ENCODE peak calls at places on chromosomes 5 and 9, in nine cellular contexts. One of them, this sample, is unnamed.

GRCh38 chr9:94554439-94555331 is at the start of gene PCAT7:
- DNase-seq in cardiac muscle cell: peak
- DNase-seq in CD8-positive, alpha-beta T cell: no peak
- DNase-seq in Caco-2: peak
- DNase-seq in NB4: peak
- DNase-seq in vagina: no peak
- DNase-seq in nephron progenitor cell: peak
- DNase-seq in OCI-LY7: peak
- DNase-seq in stomach: peak
- DNase-seq in this sample: peak

GRCh38 chr5:126597156-126597555 is 2.1 kb upstream of the ALDH7A1 start:
- DNase-seq in cardiac muscle cell: peak
- DNase-seq in CD8-positive, alpha-beta T cell: no peak
- DNase-seq in Caco-2: no peak
- DNase-seq in NB4: peak
- DNase-seq in vagina: no peak
- DNase-seq in nephron progenitor cell: no peak
- DNase-seq in OCI-LY7: no peak
- DNase-seq in stomach: no peak
- DNase-seq in this sample: no peak

GRCh38 chr9:37036237-37037136 is 2.4 kb upstream of the PAX5 start:
- DNase-seq in cardiac muscle cell: peak
- DNase-seq in CD8-positive, alpha-beta T cell: peak
- DNase-seq in Caco-2: no peak
- DNase-seq in NB4: peak
- DNase-seq in vagina: no peak
- DNase-seq in nephron progenitor cell: peak
- DNase-seq in OCI-LY7: peak
- DNase-seq in stomach: peak
- DNase-seq in this sample: peak

GRCh38 chr9:135857843-135858242 is 49.5 kb downstream of the CAMSAP1 start:
- DNase-seq in cardiac muscle cell: no peak
- DNase-seq in CD8-positive, alpha-beta T cell: no peak
- DNase-seq in Caco-2: no peak
- DNase-seq in NB4: no peak
- DNase-seq in vagina: no peak
- DNase-seq in nephron progenitor cell: no peak
- DNase-seq in OCI-LY7: no peak
- DNase-seq in stomach: no peak
- DNase-seq in this sample: no peak

GRCh38 chr9:124716795-124717194 is 54.3 kb downstream of the NR6A1 start:
- DNase-seq in cardiac muscle cell: no peak
- DNase-seq in CD8-positive, alpha-beta T cell: no peak
- DNase-seq in Caco-2: no peak
- DNase-seq in NB4: no peak
- DNase-seq in vagina: no peak
- DNase-seq in nephron progenitor cell: no peak
- DNase-seq in OCI-LY7: no peak
- DNase-seq in stomach: no peak
- DNase-seq in this sample: no peak

GRCh38 chr9:127021664-127022337 is 100.6 kb downstream of the ANGPTL2 start:
- DNase-seq in cardiac muscle cell: peak
- DNase-seq in CD8-positive, alpha-beta T cell: no peak
- DNase-seq in Caco-2: no peak
- DNase-seq in NB4: no peak
- DNase-seq in vagina: peak
- DNase-seq in nephron progenitor cell: peak
- DNase-seq in OCI-LY7: no peak
- DNase-seq in stomach: peak
- DNase-seq in this sample: no peak

GRCh38 chr5:67817652-67818051 is 397.9 kb upstream of the PIK3R1 start:
- DNase-seq in cardiac muscle cell: no peak
- DNase-seq in CD8-positive, alpha-beta T cell: no peak
- DNase-seq in Caco-2: no peak
- DNase-seq in NB4: no peak
- DNase-seq in vagina: no peak
- DNase-seq in nephron progenitor cell: no peak
- DNase-seq in OCI-LY7: no peak
- DNase-seq in stomach: no peak
- DNase-seq in this sample: no peak

GRCh38 chr9:132552041-132552440 is 30.4 kb upstream of the BARHL1 start:
- DNase-seq in cardiac muscle cell: no peak
- DNase-seq in CD8-positive, alpha-beta T cell: no peak
- DNase-seq in Caco-2: no peak
- DNase-seq in NB4: no peak
- DNase-seq in vagina: no peak
- DNase-seq in nephron progenitor cell: no peak
- DNase-seq in OCI-LY7: no peak
- DNase-seq in stomach: no peak
- DNase-seq in this sample: no peak

GRCh38 chr9:108924436-108924835 is 9.5 kb downstream of the ELP1 start:
- DNase-seq in cardiac muscle cell: no peak
- DNase-seq in CD8-positive, alpha-beta T cell: no peak
- DNase-seq in Caco-2: no peak
- DNase-seq in NB4: no peak
- DNase-seq in vagina: no peak
- DNase-seq in nephron progenitor cell: no peak
- DNase-seq in OCI-LY7: no peak
- DNase-seq in stomach: no peak
- DNase-seq in this sample: no peak

GRCh38 chr5:83877911-83878706 is 157.5 kb upstream of the HAPLN1 start:
- DNase-seq in cardiac muscle cell: peak
- DNase-seq in CD8-positive, alpha-beta T cell: no peak
- DNase-seq in Caco-2: no peak
- DNase-seq in NB4: no peak
- DNase-seq in vagina: no peak
- DNase-seq in nephron progenitor cell: no peak
- DNase-seq in OCI-LY7: no peak
- DNase-seq in stomach: no peak
- DNase-seq in this sample: no peak

GRCh38 chr9:104772707-104773106 is 8.8 kb downstream of the NIPSNAP3B start:
- DNase-seq in cardiac muscle cell: peak
- DNase-seq in CD8-positive, alpha-beta T cell: no peak
- DNase-seq in Caco-2: no peak
- DNase-seq in NB4: peak
- DNase-seq in vagina: no peak
- DNase-seq in nephron progenitor cell: no peak
- DNase-seq in OCI-LY7: peak
- DNase-seq in stomach: no peak
- DNase-seq in this sample: no peak

GRCh38 chr5:13771011-13771571 is 173.4 kb downstream of the DNAH5 start:
- DNase-seq in cardiac muscle cell: no peak
- DNase-seq in CD8-positive, alpha-beta T cell: no peak
- DNase-seq in Caco-2: no peak
- DNase-seq in NB4: no peak
- DNase-seq in vagina: no peak
- DNase-seq in nephron progenitor cell: no peak
- DNase-seq in OCI-LY7: no peak
- DNase-seq in stomach: no peak
- DNase-seq in this sample: no peak

GRCh38 chr9:7237473-7238243 is 479.9 kb downstream of the KDM4C start:
- DNase-seq in cardiac muscle cell: peak
- DNase-seq in CD8-positive, alpha-beta T cell: no peak
- DNase-seq in Caco-2: peak
- DNase-seq in NB4: peak
- DNase-seq in vagina: no peak
- DNase-seq in nephron progenitor cell: no peak
- DNase-seq in OCI-LY7: no peak
- DNase-seq in stomach: no peak
- DNase-seq in this sample: no peak

GRCh38 chr9:38284768-38285080 is 107.8 kb upstream of the ALDH1B1 start:
- DNase-seq in cardiac muscle cell: no peak
- DNase-seq in CD8-positive, alpha-beta T cell: no peak
- DNase-seq in Caco-2: no peak
- DNase-seq in NB4: no peak
- DNase-seq in vagina: peak
- DNase-seq in nephron progenitor cell: peak
- DNase-seq in OCI-LY7: no peak
- DNase-seq in stomach: no peak
- DNase-seq in this sample: no peak

GRCh38 chr5:88776692-88777091 is 106.3 kb downstream of the MEF2C start:
- DNase-seq in cardiac muscle cell: no peak
- DNase-seq in CD8-positive, alpha-beta T cell: no peak
- DNase-seq in Caco-2: no peak
- DNase-seq in NB4: no peak
- DNase-seq in vagina: no peak
- DNase-seq in nephron progenitor cell: no peak
- DNase-seq in OCI-LY7: no peak
- DNase-seq in stomach: no peak
- DNase-seq in this sample: no peak

GRCh38 chr5:116176124-116176523 is 91.3 kb downstream of the COMMD10 start:
- DNase-seq in cardiac muscle cell: no peak
- DNase-seq in CD8-positive, alpha-beta T cell: no peak
- DNase-seq in Caco-2: no peak
- DNase-seq in NB4: no peak
- DNase-seq in vagina: no peak
- DNase-seq in nephron progenitor cell: no peak
- DNase-seq in OCI-LY7: no peak
- DNase-seq in stomach: no peak
- DNase-seq in this sample: no peak

GRCh38 chr5:122937914-122938313 is 92.5 kb downstream of the SNX24 start:
- DNase-seq in cardiac muscle cell: peak
- DNase-seq in CD8-positive, alpha-beta T cell: no peak
- DNase-seq in Caco-2: no peak
- DNase-seq in NB4: no peak
- DNase-seq in vagina: no peak
- DNase-seq in nephron progenitor cell: no peak
- DNase-seq in OCI-LY7: no peak
- DNase-seq in stomach: peak
- DNase-seq in this sample: no peak

GRCh38 chr5:180618830-180619562 is 27.7 kb upstream of the SCGB3A1 start:
- DNase-seq in cardiac muscle cell: peak
- DNase-seq in CD8-positive, alpha-beta T cell: peak
- DNase-seq in Caco-2: no peak
- DNase-seq in NB4: no peak
- DNase-seq in vagina: no peak
- DNase-seq in nephron progenitor cell: peak
- DNase-seq in OCI-LY7: no peak
- DNase-seq in stomach: no peak
- DNase-seq in this sample: peak

GRCh38 chr5:170397059-170397458 is 7.9 kb upstream of the KCNMB1 start:
- DNase-seq in cardiac muscle cell: no peak
- DNase-seq in CD8-positive, alpha-beta T cell: no peak
- DNase-seq in Caco-2: no peak
- DNase-seq in NB4: no peak
- DNase-seq in vagina: no peak
- DNase-seq in nephron progenitor cell: no peak
- DNase-seq in OCI-LY7: no peak
- DNase-seq in stomach: no peak
- DNase-seq in this sample: no peak

GRCh38 chr9:35726876-35727438 is 5.0 kb downstream of the TLN1 start:
- DNase-seq in cardiac muscle cell: peak
- DNase-seq in CD8-positive, alpha-beta T cell: peak
- DNase-seq in Caco-2: no peak
- DNase-seq in NB4: peak
- DNase-seq in vagina: no peak
- DNase-seq in nephron progenitor cell: no peak
- DNase-seq in OCI-LY7: peak
- DNase-seq in stomach: no peak
- DNase-seq in this sample: no peak
- TF ChIP-seq CTCF in cardiac muscle cell: peak
- TF ChIP-seq CTCF in CD8-positive, alpha-beta T cell: peak
- TF ChIP-seq CTCF in Caco-2: no peak
- TF ChIP-seq CTCF in NB4: no peak
- TF ChIP-seq CTCF in vagina: no peak
- TF ChIP-seq CTCF in nephron progenitor cell: no peak
- TF ChIP-seq CTCF in OCI-LY7: peak
- TF ChIP-seq CTCF in stomach: no peak
- TF ChIP-seq CTCF in this sample: peak

DNA sequence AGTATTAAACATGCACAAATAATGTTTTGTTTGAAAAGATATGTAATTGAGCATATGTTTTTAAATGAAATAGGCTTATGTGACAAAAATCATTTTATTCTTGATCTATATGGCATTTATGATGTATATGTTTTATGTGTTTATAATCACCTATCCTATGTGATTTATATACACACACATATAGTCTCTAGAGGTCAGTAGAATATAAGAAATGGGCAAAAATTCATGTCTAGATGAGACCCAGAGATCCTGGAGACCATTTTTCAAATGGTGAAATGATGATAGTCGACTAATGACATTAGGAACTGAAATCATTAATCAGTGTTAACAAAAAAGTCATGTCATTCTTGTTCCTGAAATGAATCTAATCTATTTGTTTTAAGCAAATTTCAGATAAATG is 709.2 kb upstream of the WWC1 start:
- DNase-seq in cardiac muscle cell: peak
- DNase-seq in CD8-positive, alpha-beta T cell: no peak
- DNase-seq in Caco-2: no peak
- DNase-seq in NB4: no peak
- DNase-seq in vagina: no peak
- DNase-seq in nephron progenitor cell: no peak
- DNase-seq in OCI-LY7: no peak
- DNase-seq in stomach: no peak
- DNase-seq in this sample: no peak
- TF ChIP-seq CTCF in cardiac muscle cell: peak
- TF ChIP-seq CTCF in CD8-positive, alpha-beta T cell: no peak
- TF ChIP-seq CTCF in Caco-2: no peak
- TF ChIP-seq CTCF in NB4: no peak
- TF ChIP-seq CTCF in vagina: no peak
- TF ChIP-seq CTCF in nephron progenitor cell: no peak
- TF ChIP-seq CTCF in OCI-LY7: peak
- TF ChIP-seq CTCF in stomach: no peak
- TF ChIP-seq CTCF in this sample: peak

DNA sequence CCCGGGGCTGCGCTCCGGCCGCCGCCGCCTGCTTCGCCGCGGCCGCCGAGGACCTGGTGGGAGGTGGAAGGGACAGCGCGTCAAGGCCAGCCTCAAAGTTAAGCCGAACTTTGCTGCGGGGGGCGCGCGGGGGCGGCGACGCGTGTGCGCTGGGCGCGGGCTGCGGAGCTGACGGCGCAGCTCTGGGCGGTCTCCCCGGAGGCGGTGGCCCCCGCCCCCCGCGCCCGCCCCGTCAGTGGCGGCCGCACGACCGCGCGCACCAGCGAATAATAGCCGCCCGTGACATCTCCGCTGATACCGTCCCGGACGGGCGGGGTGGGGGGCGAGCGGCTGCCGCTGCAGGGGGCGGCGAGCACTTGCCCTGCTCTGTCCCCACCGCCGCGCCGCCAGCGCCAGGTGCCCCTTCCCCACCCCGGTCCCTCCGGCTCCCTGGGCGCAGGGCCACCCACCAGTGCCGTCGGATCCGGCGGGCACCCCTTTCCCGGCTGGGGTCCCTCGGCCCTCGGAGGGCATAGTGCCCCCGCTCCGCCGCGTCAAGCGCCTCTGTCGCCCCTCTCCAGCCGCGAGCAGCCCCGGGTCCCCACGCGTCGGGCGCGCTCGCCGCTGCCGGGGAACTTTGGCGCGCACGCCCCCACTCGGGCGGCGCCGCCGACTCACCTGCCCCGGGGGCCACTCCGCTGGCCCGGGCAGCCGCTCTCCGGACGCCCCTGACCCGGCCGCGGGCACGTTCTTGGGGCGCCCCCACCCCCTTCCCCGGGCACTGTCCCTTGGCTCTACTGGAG is 772 bp upstream of the FAM78A start:
- DNase-seq in cardiac muscle cell: no peak
- DNase-seq in CD8-positive, alpha-beta T cell: peak
- DNase-seq in Caco-2: no peak
- DNase-seq in NB4: peak
- DNase-seq in vagina: no peak
- DNase-seq in nephron progenitor cell: peak
- DNase-seq in OCI-LY7: peak
- DNase-seq in stomach: no peak
- DNase-seq in this sample: no peak
- TF ChIP-seq CTCF in cardiac muscle cell: no peak
- TF ChIP-seq CTCF in CD8-positive, alpha-beta T cell: no peak
- TF ChIP-seq CTCF in Caco-2: no peak
- TF ChIP-seq CTCF in NB4: no peak
- TF ChIP-seq CTCF in vagina: no peak
- TF ChIP-seq CTCF in nephron progenitor cell: no peak
- TF ChIP-seq CTCF in OCI-LY7: peak
- TF ChIP-seq CTCF in stomach: no peak
- TF ChIP-seq CTCF in this sample: peak

GRCh38 chr9:3475300-3476020 is 50.3 kb downstream of the RFX3 start:
- DNase-seq in cardiac muscle cell: no peak
- DNase-seq in CD8-positive, alpha-beta T cell: no peak
- DNase-seq in Caco-2: no peak
- DNase-seq in NB4: peak
- DNase-seq in vagina: no peak
- DNase-seq in nephron progenitor cell: no peak
- DNase-seq in OCI-LY7: no peak
- DNase-seq in stomach: no peak
- DNase-seq in this sample: no peak
- TF ChIP-seq CTCF in cardiac muscle cell: no peak
- TF ChIP-seq CTCF in CD8-positive, alpha-beta T cell: no peak
- TF ChIP-seq CTCF in Caco-2: no peak
- TF ChIP-seq CTCF in NB4: no peak
- TF ChIP-seq CTCF in vagina: no peak
- TF ChIP-seq CTCF in nephron progenitor cell: no peak
- TF ChIP-seq CTCF in OCI-LY7: no peak
- TF ChIP-seq CTCF in stomach: no peak
- TF ChIP-seq CTCF in this sample: peak